ENCODE peak calls at places on chromosomes 13 and 19, in seven cellular contexts. B is tibial nerve, C is sigmoid colon, W is lower leg skin, T is A549, G is heart left ventricle, R is prostate gland. X is an unnamed sample.

GRCh38 chr13:34025746-34026145 is 207.8 kb downstream of the RFC3 start:
- DNase-seq in B (no peak), C (no peak), W (no peak), T (no peak), G (no peak), R (no peak), X (no peak)

GRCh38 chr19:40279120-40279551 is 6.0 kb downstream of the AKT2 start:
- DNase-seq in B (peak), C (peak), W (no peak), T (no peak), G (peak), R (no peak), X (no peak)

GRCh38 chr13:42497798-42498197 is 76.2 kb upstream of the TNFSF11 start:
- DNase-seq in B (no peak), C (no peak), W (no peak), T (no peak), G (no peak), R (no peak), X (no peak)

GRCh38 chr19:46660008-46660517 is 919 bp downstream of the DACT3 start:
- DNase-seq in B (no peak), C (peak), W (no peak), T (no peak), G (peak), R (no peak), X (no peak)

GRCh38 chr13:111269508-111269907 is 50.9 kb upstream of the TEX29 start:
- DNase-seq in B (no peak), C (no peak), W (no peak), T (no peak), G (no peak), R (no peak), X (no peak)

GRCh38 chr19:34351382-34351802 is 13.6 kb upstream of the GPI start:
- DNase-seq in B (no peak), C (no peak), W (no peak), T (no peak), G (no peak), R (no peak), X (no peak)

GRCh38 chr13:95660981-95661581 is 15.9 kb upstream of the DNAJC3 start:
- DNase-seq in B (no peak), C (no peak), W (no peak), T (peak), G (no peak), R (no peak), X (no peak)

GRCh38 chr13:76812206-76812882 is 73.9 kb downstream of the KCTD12 start:
- DNase-seq in B (peak), C (peak), W (peak), T (no peak), G (peak), R (no peak), X (no peak)

GRCh38 chr13:23754506-23754905 is 134.7 kb downstream of the MIPEP start:
- DNase-seq in B (no peak), C (no peak), W (no peak), T (no peak), G (no peak), R (peak), X (no peak)

GRCh38 chr19:49588370-49589122 is 2.4 kb upstream of the PRR12 start:
- DNase-seq in B (no peak), C (no peak), W (no peak), T (no peak), G (no peak), R (no peak), X (no peak)

GRCh38 chr19:2011169-2011568 is 4.3 kb downstream of the BTBD2 start:
- DNase-seq in B (no peak), C (no peak), W (no peak), T (no peak), G (no peak), R (no peak), X (no peak)

GRCh38 chr19:37691881-37692504 is 27.6 kb downstream of the ZNF607 start:
- DNase-seq in B (peak), C (peak), W (peak), T (no peak), G (peak), R (peak), X (peak)

GRCh38 chr13:101416181-101417042 is at the start of gene NALCN:
- DNase-seq in B (no peak), C (no peak), W (no peak), T (peak), G (peak), R (no peak), X (no peak)

GRCh38 chr19:55179570-55180484 is at the start of gene SYT5:
- DNase-seq in B (no peak), C (no peak), W (no peak), T (peak), G (peak), R (no peak), X (no peak)

GRCh38 chr19:42850981-42851717 is 28.4 kb downstream of the PSG1 start:
- DNase-seq in B (peak), C (peak), W (peak), T (peak), G (no peak), R (no peak), X (peak)

GRCh38 chr13:75226755-75227435 is 255.1 kb downstream of the TBC1D4 start:
- DNase-seq in B (no peak), C (no peak), W (no peak), T (no peak), G (no peak), R (no peak), X (no peak)

GRCh38 chr13:79340490-79340889 is 65.6 kb downstream of the RBM26 start:
- DNase-seq in B (no peak), C (no peak), W (no peak), T (no peak), G (no peak), R (no peak), X (no peak)

GRCh38 chr19:29040951-29041350 is 172.0 kb downstream of the UQCRFS1 start:
- DNase-seq in B (no peak), C (no peak), W (no peak), T (no peak), G (no peak), R (no peak), X (no peak)

GRCh38 chr19:43306097-43306496 is 36.8 kb upstream of the PSG9 start:
- DNase-seq in B (no peak), C (no peak), W (no peak), T (no peak), G (no peak), R (no peak), X (no peak)

GRCh38 chr19:46426506-46427162 is 2.1 kb downstream of the PNMA8C start:
- DNase-seq in B (peak), C (peak), W (no peak), T (peak), G (peak), R (peak), X (no peak)

GRCh38 chr13:76762731-76763130 is 123.5 kb downstream of the KCTD12 start:
- DNase-seq in B (no peak), C (no peak), W (no peak), T (no peak), G (no peak), R (no peak), X (no peak)

GRCh38 chr13:47672982-47673670 is 327.9 kb downstream of the SUCLA2 start:
- DNase-seq in B (no peak), C (no peak), W (no peak), T (no peak), G (no peak), R (no peak), X (no peak)

GRCh38 chr13:19927117-19927734 is 31.3 kb upstream of the ZMYM2 start:
- DNase-seq in B (peak), C (no peak), W (no peak), T (peak), G (no peak), R (no peak), X (no peak)

GRCh38 chr19:7366701-7367420 is 18.1 kb downstream of the ARHGEF18 start:
- DNase-seq in B (no peak), C (no peak), W (no peak), T (peak), G (no peak), R (no peak), X (no peak)
- TF ChIP-seq CTCF in B (peak), C (peak), W (no peak), T (peak), G (no peak), R (peak), X (peak)

GRCh38 chr19:18682807-18683108 is 722 bp upstream of the CRTC1 start:
- DNase-seq in B (no peak), C (no peak), W (no peak), T (no peak), G (no peak), R (no peak), X (no peak)
- H3K4me3 ChIP-seq in B (no peak), C (no peak), W (no peak), T (peak), G (no peak), R (peak), X (peak)

GRCh38 chr19:16095071-16095571 is 16.6 kb upstream of the RAB8A start:
- DNase-seq in B (no peak), C (no peak), W (no peak), T (no peak), G (no peak), R (no peak), X (no peak)
- TF ChIP-seq POLR2A in B (no peak), C (no peak), W (no peak), T (no peak), G (no peak), R (no peak), X (no peak)

GRCh38 chr13:44429311-44429710 is 55.7 kb downstream of the SERP2 start:
- DNase-seq in B (no peak), C (no peak), W (no peak), T (no peak), G (no peak), R (no peak), X (no peak)
- TF ChIP-seq CTCF in B (no peak), C (no peak), W (no peak), T (no peak), G (no peak), R (no peak), X (no peak)

GRCh38 chr19:44554641-44555246 is 25.3 kb upstream of the CEACAM20 start:
- DNase-seq in B (no peak), C (no peak), W (no peak), T (no peak), G (no peak), R (no peak), X (no peak)

GRCh38 chr19:44552324-44552723 is 22.8 kb upstream of the CEACAM20 start:
- DNase-seq in B (no peak), C (no peak), W (no peak), T (peak), G (no peak), R (no peak), X (peak)

GRCh38 chr19:44549507-44549906 is 20.0 kb upstream of the CEACAM20 start:
- DNase-seq in B (no peak), C (no peak), W (no peak), T (no peak), G (no peak), R (no peak), X (no peak)

GRCh38 chr19:44551850-44552249 is 22.4 kb upstream of the CEACAM20 start:
- DNase-seq in B (no peak), C (no peak), W (no peak), T (no peak), G (no peak), R (no peak), X (no peak)

DNA sequence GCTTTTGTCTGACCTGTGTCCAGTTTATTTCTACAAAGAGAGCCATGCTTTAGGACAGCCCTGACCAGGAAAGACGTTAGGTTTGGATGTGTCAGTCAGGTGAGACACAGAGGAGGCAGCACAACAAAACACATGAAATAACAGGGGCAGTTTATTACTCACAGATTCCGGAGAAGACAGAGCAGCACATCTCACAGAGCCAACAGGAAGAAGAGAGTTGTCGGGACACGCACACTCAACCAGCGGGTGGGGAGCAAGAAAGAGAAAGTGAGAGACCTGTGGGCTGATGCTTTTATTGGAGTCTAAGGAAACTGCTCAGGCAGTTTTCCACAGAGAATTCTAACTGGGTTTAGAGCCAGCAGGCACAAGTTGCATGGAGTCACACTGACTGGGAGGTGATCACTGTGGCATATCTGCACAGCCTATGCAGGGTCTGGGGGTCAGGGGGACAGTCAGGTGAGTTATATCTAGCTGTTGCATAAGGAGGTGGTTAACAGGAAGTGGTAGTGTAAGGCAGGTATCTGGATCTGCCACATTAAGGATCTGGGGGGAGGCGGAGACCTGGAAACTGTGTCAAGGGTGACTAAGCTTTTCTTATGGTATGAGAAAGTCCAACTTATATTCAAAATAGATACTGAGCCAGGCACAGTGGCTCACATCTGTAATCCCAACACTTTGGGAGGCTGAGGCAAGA is 24.1 kb upstream of the CEACAM20 start:
- DNase-seq in B (no peak), C (no peak), W (no peak), T (no peak), G (no peak), R (no peak), X (no peak)
- H3K4me3 ChIP-seq in B (no peak), C (no peak), W (no peak), T (no peak), G (no peak), R (no peak), X (no peak)

GRCh38 chr19:10717054-10717355 is 874 bp upstream of the DNM2 start:
- DNase-seq in B (no peak), C (no peak), W (no peak), T (no peak), G (no peak), R (no peak), X (no peak)

GRCh38 chr19:10717356-10718204 is at the start of gene DNM2:
- DNase-seq in B (peak), C (peak), W (peak), T (peak), G (peak), R (peak), X (peak)

GRCh38 chr19:10719466-10719961 is 1.6 kb downstream of the DNM2 start:
- DNase-seq in B (no peak), C (no peak), W (no peak), T (no peak), G (no peak), R (no peak), X (peak)

GRCh38 chr19:10720607-10721125 is 2.8 kb downstream of the DNM2 start:
- DNase-seq in B (no peak), C (no peak), W (no peak), T (no peak), G (no peak), R (no peak), X (no peak)

GRCh38 chr19:10718205-10719196 is 622 bp downstream of the DNM2 start:
- DNase-seq in B (no peak), C (no peak), W (peak), T (no peak), G (peak), R (no peak), X (no peak)
- TF ChIP-seq POLR2A in B (no peak), C (no peak), W (no peak), T (no peak), G (no peak), R (no peak), X (no peak)

GRCh38 chr19:4246767-4247593 is at the start of gene YJU2:
- DNase-seq in B (peak), C (peak), W (peak), T (peak), G (peak), R (peak), X (peak)
- TF ChIP-seq CTCF in B (no peak), C (no peak), W (no peak), T (peak), G (peak), R (peak), X (peak)

DNA sequence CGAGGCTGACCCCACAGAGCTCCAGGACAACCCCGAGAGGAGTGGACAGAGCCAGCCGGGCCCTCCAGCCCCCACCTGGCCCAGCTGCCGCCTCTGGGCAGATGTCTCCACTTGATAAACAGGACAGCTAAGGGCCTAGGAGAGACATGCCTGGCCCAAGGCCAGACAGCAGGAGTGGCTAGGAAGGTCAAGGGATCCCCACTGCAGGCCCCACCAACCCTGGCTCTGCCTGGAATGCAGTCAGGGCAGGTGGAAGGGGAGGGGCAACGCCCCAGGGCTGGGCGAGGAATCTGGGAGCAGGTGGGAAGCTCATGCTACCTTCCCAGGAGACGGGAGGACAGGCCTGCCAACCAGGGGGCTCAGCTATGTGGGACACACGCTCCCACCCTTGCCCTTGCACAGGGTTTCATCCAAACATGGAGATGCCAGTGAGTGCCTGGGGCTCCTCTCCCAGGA is 25.2 kb downstream of the SH3GL1 start:
- DNase-seq in B (no peak), C (peak), W (peak), T (no peak), G (no peak), R (no peak), X (peak)
- H3K4me3 ChIP-seq in B (no peak), C (no peak), W (no peak), T (no peak), G (no peak), R (no peak), X (no peak)

DNA sequence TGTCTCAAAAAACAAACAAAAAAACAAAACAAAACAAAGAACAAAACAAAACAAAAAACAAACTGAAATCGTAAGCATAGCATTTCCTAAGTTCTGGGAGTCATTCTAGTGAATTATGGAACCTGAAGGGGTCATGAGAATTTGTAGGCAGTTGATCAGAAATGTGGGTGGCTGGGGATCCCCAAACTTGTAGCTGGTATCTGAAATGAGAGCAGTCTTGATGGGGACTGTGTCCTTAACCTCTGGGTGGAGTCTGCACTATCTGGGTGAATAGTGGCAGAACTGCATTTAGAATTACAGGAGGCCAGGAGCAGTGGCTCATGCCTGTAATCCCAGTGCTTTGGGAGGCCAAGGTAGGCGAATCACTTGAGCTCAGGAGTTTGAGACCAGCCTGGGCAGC is 6.1 kb downstream of the CLEC4G start:
- DNase-seq in B (no peak), C (no peak), W (no peak), T (no peak), G (no peak), R (no peak), X (no peak)
- TF ChIP-seq POLR2A in B (no peak), C (no peak), W (no peak), T (no peak), G (no peak), R (no peak), X (no peak)

DNA sequence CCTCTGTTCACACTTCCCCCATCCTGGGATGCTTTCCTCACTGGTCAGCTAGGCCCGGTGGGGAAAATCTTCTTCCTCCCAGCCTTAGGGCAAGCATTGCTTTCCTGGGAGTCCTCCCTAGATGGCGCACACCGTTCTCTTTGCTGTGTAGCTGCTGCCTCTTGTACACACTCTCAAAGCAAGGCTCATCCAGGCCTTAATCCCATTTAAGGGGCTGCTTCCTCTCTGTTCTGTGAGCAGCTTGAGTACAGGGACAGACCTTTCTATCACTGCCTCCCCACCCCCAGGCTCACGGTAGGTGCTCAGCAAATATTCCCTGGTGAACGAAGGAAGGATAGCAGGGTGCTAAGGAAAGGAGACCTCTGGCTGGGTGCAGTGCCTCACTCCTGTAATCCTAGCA is 11.0 kb downstream of the SLC7A10 start:
- DNase-seq in B (no peak), C (no peak), W (no peak), T (peak), G (no peak), R (no peak), X (no peak)
- TF ChIP-seq CTCF in B (no peak), C (no peak), W (no peak), T (peak), G (no peak), R (no peak), X (no peak)